ENCODE peak calls at places on chromosomes 16 and 17, in ten cellular contexts. N is cardiac fibroblast, Q is lower lobe of right lung, J is cardiac muscle cell, K is uterus, G is IMR-90, Z is body of pancreas, A is retinal pigment epithelial cell, Y is AG10803, W is upper lobe of left lung. P is an unnamed sample.

GRCh38 chr16:31032736-31033708 is at the start of gene STX4:
- DNase-seq in A (peak; percentile 92), K (peak; percentile 98), N (peak; percentile 98), G (peak; percentile 98), Y (peak; percentile 97), Z (peak; percentile 98), J (peak; percentile 96), W (peak; percentile 95), Q (peak; percentile 99), P (peak; percentile 91)

GRCh38 chr17:64769712-64770111 is 107.6 kb upstream of the SMURF2 start:
- DNase-seq in K (no peak), A (no peak), Y (no peak), Q (no peak), J (no peak), G (no peak), N (no peak), W (no peak), Z (no peak), P (no peak)

GRCh38 chr16:76535-77272 is 1.3 kb upstream of the MPG start:
- DNase-seq in W (peak; percentile 84), N (peak; percentile 91), J (no peak), G (peak; percentile 95), A (no peak), Z (no peak), Y (peak; percentile 79), Q (peak; percentile 73), K (peak; percentile 76), P (no peak)

GRCh38 chr17:73291260-73291801 is 20.5 kb downstream of the CDC42EP4 start:
- DNase-seq in A (no peak), W (no peak), K (peak; percentile 68), Y (peak; percentile 91), J (no peak), N (peak; percentile 90), Q (peak; percentile 85), G (peak; percentile 86), Z (peak; percentile 51), P (no peak)

GRCh38 chr17:41167561-41167960 is 460 bp downstream of the KRTAP4-3 start:
- DNase-seq in A (no peak), G (no peak), N (no peak), Z (no peak), Y (no peak), J (no peak), K (no peak), Q (no peak), W (peak; percentile 50), P (no peak)

GRCh38 chr16:50467943-50468748 is 80.0 kb upstream of the NKD1 start:
- DNase-seq in Z (peak; percentile 16), K (no peak), N (no peak), A (no peak), W (peak; percentile 86), Y (no peak), J (peak; percentile 47), Q (no peak), G (no peak), P (peak; percentile 34)

GRCh38 chr17:57096472-57097198 is 11.6 kb downstream of the AKAP1 start:
- DNase-seq in K (no peak), Y (no peak), G (no peak), J (no peak), Z (no peak), N (no peak), W (no peak), Q (no peak), A (no peak), P (no peak)

GRCh38 chr17:74493381-74493833 is 27.0 kb downstream of the CD300A start:
- DNase-seq in G (peak; percentile 45), W (no peak), Q (peak; percentile 70), K (peak; percentile 36), N (peak; percentile 65), A (no peak), Z (peak; percentile 74), J (peak; percentile 77), Y (peak; percentile 56), P (peak; percentile 72)

GRCh38 chr16:23491490-23492391 is 18.6 kb downstream of the GGA2 start:
- DNase-seq in Z (no peak), K (no peak), J (no peak), N (peak; percentile 73), W (no peak), Q (no peak), A (no peak), Y (peak; percentile 61), G (peak; percentile 16), P (no peak)

GRCh38 chr16:10188236-10188635 is 6.0 kb upstream of the GRIN2A start:
- DNase-seq in Z (no peak), G (no peak), A (no peak), N (no peak), K (no peak), W (no peak), Q (no peak), Y (no peak), J (no peak), P (no peak)

GRCh38 chr16:70162041-70162451 is 11.5 kb upstream of the CLEC18C start:
- DNase-seq in A (peak; percentile 18), J (no peak), Q (no peak), K (no peak), Z (no peak), Y (peak; percentile 62), W (no peak), N (peak; percentile 80), G (peak; percentile 80), P (no peak)

GRCh38 chr17:39107973-39108372 is 43.5 kb downstream of the PLXDC1 start:
- DNase-seq in A (no peak), J (no peak), Q (no peak), G (no peak), Y (no peak), Z (no peak), W (no peak), N (no peak), K (no peak), P (no peak)

GRCh38 chr16:29710227-29711219 is 31.5 kb downstream of the QPRT start:
- DNase-seq in K (peak; percentile 37), G (peak; percentile 79), Z (no peak), A (peak; percentile 52), Q (peak; percentile 3), Y (peak; percentile 69), N (peak; percentile 82), J (peak; percentile 48), W (no peak), P (no peak)

DNA sequence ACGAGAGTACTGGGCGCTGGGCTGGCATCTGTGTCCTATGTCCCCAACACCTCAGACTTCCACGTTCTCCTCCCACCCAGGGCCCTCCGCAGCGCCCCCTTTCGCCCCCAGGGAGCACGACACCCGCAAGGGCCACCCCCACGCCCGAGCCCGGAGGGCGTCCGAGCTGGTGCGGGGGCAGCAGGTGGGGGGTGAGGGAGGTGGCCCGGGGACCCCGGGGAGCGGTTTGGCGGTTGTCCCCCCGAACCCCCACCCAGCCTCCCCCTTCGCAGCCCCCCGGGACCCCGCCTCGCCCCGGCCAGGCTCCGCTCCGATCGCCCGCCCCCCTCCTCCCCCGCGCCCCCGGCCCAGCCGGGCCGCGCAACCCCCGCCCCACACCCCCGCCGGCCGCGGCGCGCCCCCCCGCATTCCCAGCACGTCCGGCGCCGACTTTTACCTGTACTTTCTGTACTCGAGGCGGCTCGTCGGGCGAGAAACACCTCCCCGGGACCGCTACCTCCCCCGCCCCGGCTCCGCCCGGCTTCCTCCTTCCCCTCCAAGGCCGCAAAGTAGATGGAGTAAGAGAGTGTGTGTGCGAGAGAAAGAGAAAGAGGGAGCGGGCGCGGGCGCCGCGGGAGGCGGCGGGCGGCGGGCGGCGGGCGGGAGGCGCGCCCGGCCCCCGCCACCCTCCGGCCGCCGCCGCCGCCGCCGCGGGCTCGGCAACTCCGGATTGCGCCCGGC is 897 bp downstream of the CDYL2 start:
- DNase-seq in Z (peak; percentile 35), K (no peak), J (peak; percentile 27), A (no peak), W (peak; percentile 90), Q (peak; percentile 63), Y (peak; percentile 13), G (no peak), N (peak; percentile 24), P (peak; percentile 33)
- TF ChIP-seq CTCF in Z (peak; percentile 20), K (no peak), J (peak; percentile 60), A (peak; percentile 73), W (peak; percentile 19), Q (peak; percentile 54), Y (peak; percentile 54), G (peak; percentile 50), N (peak; percentile 64), P (peak; percentile 75)

GRCh38 chr16:4415538-4416199 is 727 bp downstream of the CORO7 start:
- DNase-seq in J (peak; percentile 27), Q (peak; percentile 81), W (peak; percentile 90), A (no peak), N (peak; percentile 30), Z (no peak), G (no peak), Y (no peak), K (no peak), P (no peak)
- TF ChIP-seq CTCF in J (no peak), Q (no peak), W (peak; percentile 18), A (peak; percentile 0), N (peak; percentile 3), Z (no peak), G (no peak), Y (peak; percentile 0), K (no peak), P (no peak)

GRCh38 chr16:82641336-82641984 is 14.7 kb downstream of the CDH13 start:
- DNase-seq in K (no peak), W (no peak), Q (no peak), N (peak; percentile 69), Z (no peak), J (no peak), Y (peak; percentile 48), G (peak; percentile 57), A (no peak), P (no peak)
- TF ChIP-seq CTCF in K (no peak), W (no peak), Q (no peak), N (peak; percentile 62), Z (no peak), J (peak; percentile 56), Y (peak; percentile 71), G (peak; percentile 61), A (peak; percentile 54), P (no peak)

DNA sequence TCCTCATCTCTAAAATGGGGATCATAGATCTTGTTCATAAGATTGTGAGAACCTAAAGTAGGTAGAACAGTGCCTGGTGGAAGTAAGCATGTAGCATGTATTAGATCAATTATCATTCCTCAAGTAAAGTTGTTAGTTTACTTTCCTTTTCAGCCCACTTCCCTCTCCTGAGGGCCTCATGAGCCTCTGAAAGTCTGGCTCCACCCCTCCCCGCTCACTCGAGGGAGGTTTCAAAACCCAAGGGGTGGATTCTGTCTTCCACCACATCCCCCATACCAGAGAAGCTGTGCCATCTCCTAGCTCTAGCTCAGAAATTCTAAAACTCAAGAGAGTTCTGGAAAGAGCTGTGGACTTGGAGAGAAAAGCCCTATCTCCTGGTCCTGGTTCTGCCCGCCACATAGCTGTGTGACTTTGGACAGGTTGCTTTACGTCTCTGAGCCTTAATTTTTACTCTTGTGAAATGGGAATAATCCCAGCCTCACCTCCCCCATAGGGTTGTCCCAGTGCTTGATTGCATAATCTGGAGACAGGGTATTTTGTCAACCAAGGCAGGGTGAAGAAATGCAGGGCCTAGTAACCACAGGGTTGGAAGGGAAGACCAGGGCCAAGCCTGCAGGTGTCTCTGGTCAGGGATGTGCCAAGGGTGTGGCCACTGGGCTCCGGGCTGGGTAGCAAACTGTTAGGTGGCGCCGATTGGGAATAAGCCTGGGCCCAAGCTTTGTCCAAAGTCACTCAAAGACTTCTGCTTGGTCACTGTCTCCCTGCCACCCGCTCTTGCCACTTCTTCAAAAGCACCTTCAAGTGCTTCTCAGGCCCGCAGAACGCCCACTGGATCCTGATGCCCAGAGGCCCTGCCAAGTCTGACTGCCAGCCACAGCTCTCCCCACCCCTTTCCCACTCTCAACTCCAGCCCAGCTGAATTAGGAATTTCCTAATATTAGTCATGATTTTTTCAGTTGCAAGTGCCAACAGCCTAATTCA is 20.4 kb upstream of the COL1A1 start:
- DNase-seq in J (no peak), Q (peak; percentile 92), G (peak; percentile 68), N (peak; percentile 66), A (no peak), Y (peak; percentile 89), W (peak; percentile 31), Z (no peak), K (peak; percentile 68), P (no peak)
- TF ChIP-seq CTCF in J (no peak), Q (no peak), G (no peak), N (no peak), A (no peak), Y (no peak), W (no peak), Z (no peak), K (no peak), P (no peak)

P was measured in progenitor cell of endocrine pancreas.